ENCODE peak calls at places on chromosomes 6 and 20, in ten cellular contexts. One of them, this sample, is unnamed.

GRCh38 chr20:31569163-31570020 is 35.7 kb upstream of the ID1 start:
- DNase-seq in heart left ventricle: peak
- DNase-seq in foreskin fibroblast: peak
- DNase-seq in AG04450: no peak
- DNase-seq in BE2C: peak
- DNase-seq in NT2/D1: no peak
- DNase-seq in GM12865: peak
- DNase-seq in heart right ventricle: peak
- DNase-seq in SJSA1: peak
- DNase-seq in left lung: no peak
- DNase-seq in this sample: peak

GRCh38 chr6:105489213-105489525 is 86.3 kb upstream of the PREP start:
- DNase-seq in heart left ventricle: no peak
- DNase-seq in foreskin fibroblast: peak
- DNase-seq in AG04450: no peak
- DNase-seq in BE2C: no peak
- DNase-seq in NT2/D1: no peak
- DNase-seq in GM12865: no peak
- DNase-seq in heart right ventricle: no peak
- DNase-seq in SJSA1: peak
- DNase-seq in left lung: no peak
- DNase-seq in this sample: no peak

GRCh38 chr6:44472250-44472945 is 84.9 kb downstream of the CDC5L start:
- DNase-seq in heart left ventricle: no peak
- DNase-seq in foreskin fibroblast: no peak
- DNase-seq in AG04450: no peak
- DNase-seq in BE2C: no peak
- DNase-seq in NT2/D1: no peak
- DNase-seq in GM12865: no peak
- DNase-seq in heart right ventricle: no peak
- DNase-seq in SJSA1: no peak
- DNase-seq in left lung: no peak
- DNase-seq in this sample: no peak

GRCh38 chr20:32896521-32897280 is 38.0 kb downstream of the EFCAB8 start:
- DNase-seq in heart left ventricle: no peak
- DNase-seq in foreskin fibroblast: no peak
- DNase-seq in AG04450: no peak
- DNase-seq in BE2C: no peak
- DNase-seq in NT2/D1: no peak
- DNase-seq in GM12865: no peak
- DNase-seq in heart right ventricle: no peak
- DNase-seq in SJSA1: no peak
- DNase-seq in left lung: no peak
- DNase-seq in this sample: no peak

GRCh38 chr20:60071965-60072364 is 113.7 kb downstream of the CDH26 start:
- DNase-seq in heart left ventricle: no peak
- DNase-seq in foreskin fibroblast: peak
- DNase-seq in AG04450: no peak
- DNase-seq in BE2C: no peak
- DNase-seq in NT2/D1: no peak
- DNase-seq in GM12865: no peak
- DNase-seq in heart right ventricle: no peak
- DNase-seq in SJSA1: no peak
- DNase-seq in left lung: no peak
- DNase-seq in this sample: no peak

GRCh38 chr6:159357211-159357920 is 188.2 kb downstream of the FNDC1 start:
- DNase-seq in heart left ventricle: no peak
- DNase-seq in foreskin fibroblast: no peak
- DNase-seq in AG04450: no peak
- DNase-seq in BE2C: no peak
- DNase-seq in NT2/D1: no peak
- DNase-seq in GM12865: no peak
- DNase-seq in heart right ventricle: no peak
- DNase-seq in SJSA1: no peak
- DNase-seq in left lung: no peak
- DNase-seq in this sample: no peak

GRCh38 chr20:47727170-47727880 is 58.0 kb downstream of the SULF2 start:
- DNase-seq in heart left ventricle: peak
- DNase-seq in foreskin fibroblast: no peak
- DNase-seq in AG04450: no peak
- DNase-seq in BE2C: no peak
- DNase-seq in NT2/D1: no peak
- DNase-seq in GM12865: peak
- DNase-seq in heart right ventricle: peak
- DNase-seq in SJSA1: no peak
- DNase-seq in left lung: peak
- DNase-seq in this sample: peak

GRCh38 chr20:10864076-10864672 is 190.4 kb upstream of the JAG1 start:
- DNase-seq in heart left ventricle: peak
- DNase-seq in foreskin fibroblast: peak
- DNase-seq in AG04450: no peak
- DNase-seq in BE2C: no peak
- DNase-seq in NT2/D1: no peak
- DNase-seq in GM12865: no peak
- DNase-seq in heart right ventricle: no peak
- DNase-seq in SJSA1: no peak
- DNase-seq in left lung: peak
- DNase-seq in this sample: peak

GRCh38 chr6:6758915-6759654 is 170.6 kb downstream of the LY86 start:
- DNase-seq in heart left ventricle: peak
- DNase-seq in foreskin fibroblast: peak
- DNase-seq in AG04450: peak
- DNase-seq in BE2C: peak
- DNase-seq in NT2/D1: peak
- DNase-seq in GM12865: peak
- DNase-seq in heart right ventricle: no peak
- DNase-seq in SJSA1: peak
- DNase-seq in left lung: peak
- DNase-seq in this sample: peak

GRCh38 chr20:40938020-40938419 is 90.6 kb upstream of the TOP1 start:
- DNase-seq in heart left ventricle: no peak
- DNase-seq in foreskin fibroblast: no peak
- DNase-seq in AG04450: no peak
- DNase-seq in BE2C: no peak
- DNase-seq in NT2/D1: no peak
- DNase-seq in GM12865: no peak
- DNase-seq in heart right ventricle: no peak
- DNase-seq in SJSA1: no peak
- DNase-seq in left lung: no peak
- DNase-seq in this sample: no peak

GRCh38 chr20:40931348-40932044 is 97.1 kb upstream of the TOP1 start:
- DNase-seq in heart left ventricle: no peak
- DNase-seq in foreskin fibroblast: no peak
- DNase-seq in AG04450: no peak
- DNase-seq in BE2C: no peak
- DNase-seq in NT2/D1: no peak
- DNase-seq in GM12865: peak
- DNase-seq in heart right ventricle: no peak
- DNase-seq in SJSA1: no peak
- DNase-seq in left lung: no peak
- DNase-seq in this sample: no peak

GRCh38 chr20:40930561-40930960 is 98.1 kb upstream of the TOP1 start:
- DNase-seq in heart left ventricle: no peak
- DNase-seq in foreskin fibroblast: peak
- DNase-seq in AG04450: no peak
- DNase-seq in BE2C: no peak
- DNase-seq in NT2/D1: no peak
- DNase-seq in GM12865: peak
- DNase-seq in heart right ventricle: no peak
- DNase-seq in SJSA1: no peak
- DNase-seq in left lung: no peak
- DNase-seq in this sample: no peak

GRCh38 chr20:40933758-40934157 is 94.9 kb upstream of the TOP1 start:
- DNase-seq in heart left ventricle: no peak
- DNase-seq in foreskin fibroblast: no peak
- DNase-seq in AG04450: no peak
- DNase-seq in BE2C: no peak
- DNase-seq in NT2/D1: no peak
- DNase-seq in GM12865: no peak
- DNase-seq in heart right ventricle: no peak
- DNase-seq in SJSA1: no peak
- DNase-seq in left lung: no peak
- DNase-seq in this sample: no peak

GRCh38 chr20:40932436-40932835 is 96.2 kb upstream of the TOP1 start:
- DNase-seq in heart left ventricle: no peak
- DNase-seq in foreskin fibroblast: no peak
- DNase-seq in AG04450: no peak
- DNase-seq in BE2C: no peak
- DNase-seq in NT2/D1: no peak
- DNase-seq in GM12865: no peak
- DNase-seq in heart right ventricle: no peak
- DNase-seq in SJSA1: no peak
- DNase-seq in left lung: no peak
- DNase-seq in this sample: no peak
- H3K4me3 ChIP-seq in heart left ventricle: no peak
- H3K4me3 ChIP-seq in foreskin fibroblast: no peak
- H3K4me3 ChIP-seq in AG04450: no peak
- H3K4me3 ChIP-seq in BE2C: no peak
- H3K4me3 ChIP-seq in NT2/D1: no peak
- H3K4me3 ChIP-seq in GM12865: no peak
- H3K4me3 ChIP-seq in heart right ventricle: no peak
- H3K4me3 ChIP-seq in SJSA1: no peak
- H3K4me3 ChIP-seq in left lung: no peak
- H3K4me3 ChIP-seq in this sample: no peak

GRCh38 chr20:62817975-62818591 is 1.2 kb downstream of the COL9A3 start:
- DNase-seq in heart left ventricle: no peak
- DNase-seq in foreskin fibroblast: no peak
- DNase-seq in AG04450: no peak
- DNase-seq in BE2C: no peak
- DNase-seq in NT2/D1: no peak
- DNase-seq in GM12865: no peak
- DNase-seq in heart right ventricle: no peak
- DNase-seq in SJSA1: no peak
- DNase-seq in left lung: no peak
- DNase-seq in this sample: no peak

GRCh38 chr20:62815066-62815991 is 1.5 kb upstream of the COL9A3 start:
- DNase-seq in heart left ventricle: no peak
- DNase-seq in foreskin fibroblast: peak
- DNase-seq in AG04450: no peak
- DNase-seq in BE2C: no peak
- DNase-seq in NT2/D1: no peak
- DNase-seq in GM12865: no peak
- DNase-seq in heart right ventricle: no peak
- DNase-seq in SJSA1: no peak
- DNase-seq in left lung: no peak
- DNase-seq in this sample: no peak

GRCh38 chr20:62816031-62816878 is 595 bp upstream of the COL9A3 start:
- DNase-seq in heart left ventricle: no peak
- DNase-seq in foreskin fibroblast: peak
- DNase-seq in AG04450: no peak
- DNase-seq in BE2C: no peak
- DNase-seq in NT2/D1: peak
- DNase-seq in GM12865: no peak
- DNase-seq in heart right ventricle: no peak
- DNase-seq in SJSA1: no peak
- DNase-seq in left lung: no peak
- DNase-seq in this sample: no peak

GRCh38 chr20:62818592-62819493 is 2.0 kb downstream of the COL9A3 start:
- DNase-seq in heart left ventricle: peak
- DNase-seq in foreskin fibroblast: peak
- DNase-seq in AG04450: no peak
- DNase-seq in BE2C: peak
- DNase-seq in NT2/D1: no peak
- DNase-seq in GM12865: no peak
- DNase-seq in heart right ventricle: peak
- DNase-seq in SJSA1: no peak
- DNase-seq in left lung: no peak
- DNase-seq in this sample: no peak

DNA sequence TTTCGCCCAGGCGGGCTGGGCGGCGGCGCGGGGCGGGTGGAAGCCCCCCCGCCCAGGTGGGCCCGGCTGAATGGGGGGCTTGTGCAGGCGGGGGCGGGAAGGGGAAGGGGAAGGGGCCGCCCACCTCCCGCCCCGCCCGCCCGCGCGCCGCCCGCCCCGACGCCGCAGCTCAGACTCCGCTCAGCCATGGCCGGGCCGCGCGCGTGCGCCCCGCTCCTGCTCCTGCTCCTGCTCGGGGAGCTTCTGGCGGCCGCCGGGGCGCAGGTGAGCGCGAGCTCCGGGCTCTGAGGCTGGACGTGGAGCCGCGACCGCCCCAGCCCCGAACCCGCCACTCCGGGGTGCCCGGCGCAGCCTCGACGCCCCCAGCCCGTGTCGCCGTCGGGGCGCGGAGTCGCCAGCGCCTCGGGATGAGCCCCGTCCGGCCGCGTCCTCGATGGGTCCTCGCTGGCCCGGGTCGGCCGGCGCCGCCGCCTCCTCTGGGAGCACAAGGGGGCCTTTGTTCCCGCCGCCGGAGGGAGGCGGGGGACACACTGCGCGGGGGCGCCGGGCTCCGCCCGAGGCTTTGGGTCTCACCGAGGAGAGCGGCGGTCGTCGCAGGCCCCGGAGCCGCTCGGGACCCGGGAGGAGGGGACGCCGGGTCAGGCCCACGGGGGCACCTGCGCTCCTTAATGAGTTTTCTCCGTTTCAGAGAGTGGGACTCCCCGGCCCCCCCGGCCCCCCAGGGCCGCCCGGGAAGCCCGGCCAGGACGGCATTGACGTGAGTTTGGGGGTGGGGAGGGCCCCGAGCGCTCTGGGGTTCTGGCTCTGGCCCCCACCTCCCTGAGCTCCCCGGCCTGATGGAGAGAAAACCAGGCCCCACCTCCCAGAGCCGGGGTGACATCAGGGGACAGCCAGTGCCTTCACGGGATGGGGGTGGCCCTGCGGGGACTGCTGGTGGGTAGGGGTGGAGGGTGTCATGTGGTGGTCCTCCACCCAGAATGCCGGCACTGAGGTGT is at the start of gene COL9A3:
- DNase-seq in heart left ventricle: no peak
- DNase-seq in foreskin fibroblast: peak
- DNase-seq in AG04450: no peak
- DNase-seq in BE2C: no peak
- DNase-seq in NT2/D1: no peak
- DNase-seq in GM12865: no peak
- DNase-seq in heart right ventricle: no peak
- DNase-seq in SJSA1: no peak
- DNase-seq in left lung: no peak
- DNase-seq in this sample: no peak
- H3K4me3 ChIP-seq in heart left ventricle: peak
- H3K4me3 ChIP-seq in foreskin fibroblast: peak
- H3K4me3 ChIP-seq in AG04450: peak
- H3K4me3 ChIP-seq in BE2C: peak
- H3K4me3 ChIP-seq in NT2/D1: peak
- H3K4me3 ChIP-seq in GM12865: no peak
- H3K4me3 ChIP-seq in heart right ventricle: peak
- H3K4me3 ChIP-seq in SJSA1: no peak
- H3K4me3 ChIP-seq in left lung: no peak
- H3K4me3 ChIP-seq in this sample: no peak

GRCh38 chr20:63738687-63739128 is 868 bp upstream of the SLC2A4RG start:
- DNase-seq in heart left ventricle: peak
- DNase-seq in foreskin fibroblast: peak
- DNase-seq in AG04450: no peak
- DNase-seq in BE2C: peak
- DNase-seq in NT2/D1: no peak
- DNase-seq in GM12865: peak
- DNase-seq in heart right ventricle: peak
- DNase-seq in SJSA1: no peak
- DNase-seq in left lung: no peak
- DNase-seq in this sample: peak
- H3K4me3 ChIP-seq in heart left ventricle: peak
- H3K4me3 ChIP-seq in foreskin fibroblast: no peak
- H3K4me3 ChIP-seq in AG04450: no peak
- H3K4me3 ChIP-seq in BE2C: peak
- H3K4me3 ChIP-seq in NT2/D1: no peak
- H3K4me3 ChIP-seq in GM12865: peak
- H3K4me3 ChIP-seq in heart right ventricle: peak
- H3K4me3 ChIP-seq in SJSA1: no peak
- H3K4me3 ChIP-seq in left lung: peak
- H3K4me3 ChIP-seq in this sample: no peak

GRCh38 chr20:19176483-19176882 is 36.0 kb upstream of the SLC24A3 start:
- DNase-seq in heart left ventricle: no peak
- DNase-seq in foreskin fibroblast: no peak
- DNase-seq in AG04450: no peak
- DNase-seq in BE2C: no peak
- DNase-seq in NT2/D1: no peak
- DNase-seq in GM12865: peak
- DNase-seq in heart right ventricle: no peak
- DNase-seq in SJSA1: no peak
- DNase-seq in left lung: no peak
- DNase-seq in this sample: no peak
- H3K4me3 ChIP-seq in heart left ventricle: no peak
- H3K4me3 ChIP-seq in foreskin fibroblast: no peak
- H3K4me3 ChIP-seq in AG04450: no peak
- H3K4me3 ChIP-seq in BE2C: no peak
- H3K4me3 ChIP-seq in NT2/D1: no peak
- H3K4me3 ChIP-seq in GM12865: no peak
- H3K4me3 ChIP-seq in heart right ventricle: no peak
- H3K4me3 ChIP-seq in SJSA1: no peak
- H3K4me3 ChIP-seq in left lung: no peak
- H3K4me3 ChIP-seq in this sample: no peak

This sample was measured in mucosa of descending colon.